ENCODE peak calls at places on chromosomes 7 and 10, in four cellular contexts. T, L, V and F are unnamed samples.

GRCh38 chr7:50141854-50142253 is 48.8 kb upstream of the ZPBP start:
- DNase-seq in T (no peak), L (peak), V (no peak), F (no peak)

GRCh38 chr10:132455986-132456847 is 59.2 kb downstream of the PWWP2B start:
- DNase-seq in T (no peak), L (no peak), V (peak), F (no peak)

GRCh38 chr7:40827217-40828085 is 692.6 kb downstream of the SUGCT start:
- DNase-seq in T (no peak), L (no peak), V (no peak), F (no peak)

GRCh38 chr10:59830601-59831259 is 75.6 kb downstream of the CCDC6 start:
- DNase-seq in T (no peak), L (peak), V (peak), F (peak)

GRCh38 chr10:21961847-21962246 is 41.7 kb downstream of the DNAJC1 start:
- DNase-seq in T (no peak), L (no peak), V (no peak), F (peak)

GRCh38 chr7:120583835-120584586 is 273.9 kb downstream of the TSPAN12 start:
- DNase-seq in T (no peak), L (peak), V (no peak), F (no peak)

GRCh38 chr7:131249003-131249402 is 78.7 kb upstream of the MKLN1 start:
- DNase-seq in T (no peak), L (no peak), V (peak), F (no peak)

GRCh38 chr10:91412688-91413087 is 2.5 kb downstream of the HECTD2 start:
- DNase-seq in T (no peak), L (no peak), V (no peak), F (no peak)

GRCh38 chr10:56116684-56117083 is 244.4 kb downstream of the ZWINT start:
- DNase-seq in T (no peak), L (no peak), V (no peak), F (no peak)

GRCh38 chr10:112958275-112958995 is 8.4 kb downstream of the TCF7L2 start:
- DNase-seq in T (no peak), L (no peak), V (no peak), F (no peak)

GRCh38 chr7:7911339-7911738 is 57.3 kb upstream of the GLCCI1 start:
- DNase-seq in T (no peak), L (no peak), V (no peak), F (no peak)

GRCh38 chr10:132204078-132204780 is 17.5 kb downstream of the DPYSL4 start:
- DNase-seq in T (no peak), L (no peak), V (no peak), F (no peak)

GRCh38 chr7:124029789-124030188 is 3.1 kb downstream of the TMEM229A start:
- DNase-seq in T (no peak), L (no peak), V (no peak), F (no peak)

GRCh38 chr10:103013398-103013797 is 95.3 kb downstream of the CNNM2 start:
- DNase-seq in T (no peak), L (no peak), V (no peak), F (no peak)

GRCh38 chr7:29158748-29159147 is 12.4 kb upstream of the CPVL start:
- DNase-seq in T (no peak), L (no peak), V (no peak), F (no peak)

GRCh38 chr7:131683536-131684125 is 127.2 kb upstream of the PODXL start:
- DNase-seq in T (no peak), L (no peak), V (no peak), F (no peak)

GRCh38 chr10:6748029-6748428 is 168.0 kb upstream of the PRKCQ start:
- DNase-seq in T (no peak), L (no peak), V (no peak), F (no peak)

GRCh38 chr10:45432113-45432512 is 58.1 kb downstream of the ALOX5 start:
- DNase-seq in T (no peak), L (no peak), V (no peak), F (no peak)

GRCh38 chr7:25260862-25261454 is 32.7 kb upstream of the NPVF start:
- DNase-seq in T (no peak), L (no peak), V (no peak), F (no peak)

GRCh38 chr10:125548878-125549277 is 134.1 kb downstream of the TEX36 start:
- DNase-seq in T (no peak), L (no peak), V (no peak), F (no peak)

GRCh38 chr10:125550362-125550761 is 132.6 kb downstream of the TEX36 start:
- DNase-seq in T (no peak), L (no peak), V (no peak), F (no peak)

GRCh38 chr10:125551247-125551646 is 131.7 kb downstream of the TEX36 start:
- DNase-seq in T (no peak), L (no peak), V (no peak), F (no peak)

GRCh38 chr10:125548356-125548755 is 134.6 kb downstream of the TEX36 start:
- DNase-seq in T (no peak), L (no peak), V (no peak), F (no peak)

GRCh38 chr10:125549656-125550055 is 133.3 kb downstream of the TEX36 start:
- DNase-seq in T (no peak), L (no peak), V (no peak), F (no peak)
- TF ChIP-seq POLR2A in T (no peak), L (no peak), V (no peak), F (no peak)

DNA sequence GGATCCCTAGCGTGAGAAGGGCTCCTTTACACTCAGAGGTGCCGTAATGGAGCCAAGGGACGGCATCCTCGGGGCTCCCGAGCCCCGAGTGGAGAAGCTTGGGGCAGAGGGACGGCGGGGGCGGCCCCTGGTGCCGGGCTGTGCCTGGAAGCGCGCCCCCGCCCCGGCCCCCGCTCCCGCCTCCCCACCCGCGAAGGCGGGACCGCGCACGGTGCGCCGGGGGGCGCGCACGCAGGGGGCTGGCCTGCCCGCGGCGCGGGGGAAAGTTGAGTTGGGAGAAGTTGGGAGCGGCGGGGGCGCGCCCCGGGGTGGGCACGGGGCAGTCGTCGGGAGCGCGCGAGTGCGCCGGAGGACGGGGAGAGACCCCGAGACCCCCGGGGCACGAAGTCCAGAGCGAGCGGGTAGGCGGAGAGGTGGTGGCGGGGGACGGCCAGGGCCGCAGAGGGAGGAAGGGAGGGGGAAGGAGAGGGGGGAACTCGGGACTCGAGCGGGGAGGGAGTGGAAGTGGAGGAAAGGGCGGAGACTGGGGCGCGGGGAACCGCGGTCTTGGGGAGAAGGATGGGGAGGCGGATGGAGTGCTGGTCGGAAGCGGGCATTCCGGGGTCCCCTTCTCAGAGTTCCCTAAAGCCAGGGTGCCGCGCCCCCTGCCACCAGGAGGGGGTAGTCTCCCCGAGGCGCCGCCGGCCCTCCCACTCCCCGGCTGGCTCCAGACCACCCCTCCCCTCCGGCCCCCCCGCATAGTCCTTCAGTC is at the start of gene SLC4A2:
- DNase-seq in T (peak), L (no peak), V (peak), F (peak)
- TF ChIP-seq POLR2A in T (peak), L (peak), V (no peak), F (peak)

GRCh38 chr10:99929360-99929759 is 80.4 kb downstream of the DNMBP start:
- DNase-seq in T (no peak), L (no peak), V (no peak), F (no peak)
- TF ChIP-seq POLR2A in T (no peak), L (no peak), V (no peak), F (no peak)

GRCh38 chr10:79346012-79346340 is 1.3 kb upstream of the PPIF start:
- DNase-seq in T (no peak), L (no peak), V (no peak), F (no peak)

GRCh38 chr10:79348640-79348988 is 1.3 kb downstream of the PPIF start:
- DNase-seq in T (no peak), L (no peak), V (no peak), F (peak)

GRCh38 chr10:79347894-79348639 is 798 bp downstream of the PPIF start:
- DNase-seq in T (peak), L (peak), V (peak), F (peak)

GRCh38 chr10:79346388-79347225 is 662 bp upstream of the PPIF start:
- DNase-seq in T (no peak), L (peak), V (no peak), F (no peak)

GRCh38 chr10:79347226-79347893 is at the start of gene PPIF:
- DNase-seq in T (peak), L (peak), V (peak), F (peak)
- TF ChIP-seq POLR2A in T (peak), L (peak), V (peak), F (peak)

DNA sequence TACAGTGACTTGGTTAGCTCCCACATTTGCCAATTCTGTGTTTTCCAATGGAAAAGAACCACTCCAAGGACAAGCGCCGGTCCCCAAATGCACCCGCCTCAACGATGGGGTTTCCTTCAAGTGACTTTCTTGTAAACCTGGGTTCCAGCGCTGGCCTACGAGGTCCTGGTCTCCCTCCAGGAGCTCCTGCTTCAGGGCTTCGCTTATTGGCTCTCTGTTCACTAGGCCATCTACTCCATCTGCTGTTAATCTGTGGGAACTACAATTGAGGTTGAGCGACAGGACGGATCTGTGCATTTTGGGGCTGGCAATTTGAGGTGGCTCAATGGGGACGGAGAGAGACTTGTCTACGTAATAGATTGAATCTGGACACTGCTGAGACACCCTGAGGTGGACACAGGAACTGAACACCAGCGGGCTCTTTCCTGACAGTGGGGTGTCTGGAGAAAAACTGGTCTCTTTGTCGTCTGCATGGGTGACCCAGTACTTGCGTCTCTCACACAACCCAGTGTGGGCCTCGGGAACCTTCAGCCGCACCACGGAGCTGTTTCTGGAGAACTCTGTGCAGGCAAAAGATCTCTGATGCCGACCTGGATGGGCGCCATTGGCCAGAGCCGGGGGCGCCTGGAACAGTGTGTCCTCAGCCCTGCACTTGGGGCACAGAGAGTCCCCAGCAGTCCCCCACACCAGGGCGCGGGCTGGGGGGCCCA is 115.9 kb upstream of the ADAM12 start:
- DNase-seq in T (peak), L (peak), V (peak), F (peak)
- TF ChIP-seq POLR2A in T (no peak), L (no peak), V (no peak), F (no peak)

DNA sequence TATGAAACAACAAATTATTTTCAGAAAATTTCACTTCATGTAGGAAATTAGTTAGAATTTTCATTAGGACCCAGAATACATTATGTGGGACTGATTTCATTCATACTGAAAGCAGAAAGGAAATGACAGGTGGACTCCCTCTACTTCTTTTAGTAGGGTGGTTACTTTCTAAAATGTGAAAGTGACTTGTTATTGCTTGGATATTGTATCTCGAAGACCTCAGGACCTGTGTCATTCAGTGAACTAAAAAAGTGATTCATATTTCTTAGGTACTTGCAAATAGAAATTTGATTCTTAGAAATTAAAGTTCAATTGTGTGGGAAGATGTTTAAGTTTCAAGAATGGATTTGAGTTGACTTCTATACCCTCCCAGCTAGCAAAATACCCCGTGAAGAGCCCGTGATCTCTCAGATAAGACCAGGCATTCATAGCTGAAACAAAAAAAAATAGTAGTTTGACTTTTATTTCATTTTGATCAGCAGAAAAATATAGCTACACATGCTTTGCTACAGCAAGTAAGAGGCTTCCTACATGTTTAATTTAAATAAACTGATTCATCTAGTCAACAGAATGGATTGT is 1037.1 kb downstream of the GATA3 start:
- DNase-seq in T (no peak), L (no peak), V (no peak), F (no peak)
- TF ChIP-seq POLR2A in T (no peak), L (no peak), V (no peak), F (no peak)

GRCh38 chr10:80077869-80078447 is 507 bp upstream of the TMEM254 start:
- DNase-seq in T (no peak), L (no peak), V (no peak), F (no peak)

GRCh38 chr10:80079312-80079613 is 798 bp downstream of the TMEM254 start:
- DNase-seq in T (no peak), L (no peak), V (no peak), F (no peak)

GRCh38 chr10:80081026-80081425 is 2.6 kb downstream of the TMEM254 start:
- DNase-seq in T (no peak), L (no peak), V (no peak), F (no peak)

GRCh38 chr10:80075781-80076180 is 2.7 kb upstream of the TMEM254 start:
- DNase-seq in T (no peak), L (no peak), V (no peak), F (no peak)

GRCh38 chr10:80078448-80079311 is at the start of gene TMEM254:
- DNase-seq in T (peak), L (peak), V (peak), F (peak)
- TF ChIP-seq POLR2A in T (peak), L (peak), V (no peak), F (peak)

DNA sequence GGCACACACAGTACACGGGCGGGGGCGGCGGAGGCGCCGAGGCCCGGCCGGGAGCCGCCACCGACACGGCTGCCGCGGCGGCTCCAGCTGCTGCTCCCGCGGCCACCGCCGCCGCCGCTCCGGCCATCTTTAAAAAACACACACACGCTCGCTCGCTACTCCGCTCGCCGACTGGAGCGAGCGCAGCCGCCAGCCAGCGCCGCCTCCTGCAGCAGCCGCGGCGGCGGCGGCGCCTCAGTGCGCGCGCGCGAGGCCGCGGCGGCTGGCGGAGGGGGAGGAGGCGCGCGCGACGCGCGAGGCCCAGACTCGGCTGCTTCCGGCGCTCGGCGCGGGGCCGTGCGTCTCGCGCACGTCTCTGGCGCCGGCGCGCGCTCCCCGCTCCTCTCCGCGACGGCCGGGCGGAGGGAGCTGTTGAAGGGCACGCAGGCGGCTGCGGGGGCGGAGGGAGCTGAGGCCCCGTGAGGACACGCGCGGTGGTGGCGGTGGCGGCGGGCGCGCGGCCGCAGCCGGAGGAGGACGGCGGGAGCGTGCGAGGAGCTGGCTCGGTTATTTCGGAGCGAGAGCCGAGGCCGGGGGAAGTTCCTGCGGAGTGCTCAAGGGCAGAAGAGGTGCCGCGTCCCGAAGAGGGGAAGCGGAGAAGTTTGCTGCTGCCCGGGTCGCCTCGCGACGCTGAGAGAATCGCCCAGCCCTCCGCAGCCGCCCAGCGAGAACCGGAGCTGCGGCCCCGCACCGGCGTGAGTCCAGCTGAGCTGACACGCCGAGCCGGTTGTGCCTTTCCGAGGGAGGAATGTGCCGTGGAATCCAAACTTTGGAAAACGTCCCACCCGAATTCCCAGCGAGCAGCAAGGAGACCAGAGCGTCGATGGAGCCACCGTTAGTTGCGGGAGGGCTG is at the start of gene KDM7A:
- DNase-seq in T (peak), L (peak), V (peak), F (peak)
- TF ChIP-seq POLR2A in T (peak), L (peak), V (peak), F (peak)